ENCODE peak calls at places on chromosomes 7 and 10, in eight cellular contexts. Q is H7, P is sciatic nerve, M is testis, S is CD14-positive monocyte, U is activated T-cell treated with anti-CD3 and anti-CD28 coated beads for 1 hour, H is SW480, W is posterior cingulate gyrus. X is an unnamed sample.

GRCh38 chr10:6504296-6504695 is 75.8 kb downstream of the PRKCQ start:
- DNase-seq in U (no peak), Q (no peak), S (no peak), P (no peak), W (no peak), H (no peak), M (no peak), X (no peak)

GRCh38 chr7:108026116-108026515 is 23.2 kb upstream of the LAMB1 start:
- DNase-seq in W (no peak), S (no peak), H (no peak), Q (no peak), P (no peak), U (no peak), M (no peak), X (no peak)

GRCh38 chr10:22657566-22658190 is 56.7 kb downstream of the PIP4K2A start:
- DNase-seq in P (no peak), M (no peak), S (no peak), H (no peak), Q (no peak), U (no peak), W (no peak), X (no peak)

GRCh38 chr10:89873047-89873446 is 171.7 kb downstream of the KIF20B start:
- DNase-seq in P (no peak), U (no peak), S (no peak), M (no peak), H (no peak), Q (no peak), W (no peak), X (no peak)

GRCh38 chr7:43750016-43750887 is 8.2 kb upstream of the BLVRA start:
- DNase-seq in Q (peak), W (no peak), H (no peak), S (no peak), P (no peak), M (no peak), U (no peak), X (no peak)

GRCh38 chr7:3300221-3300650 is 816 bp upstream of the SDK1 start:
- DNase-seq in S (no peak), W (no peak), U (no peak), H (peak), Q (peak), P (no peak), M (no peak), X (no peak)

GRCh38 chr10:24706479-24707118 is 17.1 kb downstream of the ARHGAP21 start:
- DNase-seq in Q (no peak), H (peak), M (peak), P (no peak), U (peak), W (no peak), S (peak), X (no peak)

GRCh38 chr10:31317652-31318381 is 1.2 kb upstream of the ZEB1 start:
- DNase-seq in Q (no peak), U (peak), H (peak), P (no peak), M (no peak), W (peak), S (no peak), X (peak)

GRCh38 chr7:1969459-1970284 is 263.1 kb downstream of the MAD1L1 start:
- DNase-seq in W (no peak), S (no peak), P (no peak), U (no peak), M (no peak), H (no peak), Q (no peak), X (no peak)

GRCh38 chr10:21184216-21184615 is 287.1 kb upstream of the NEBL start:
- DNase-seq in S (no peak), U (no peak), P (no peak), H (peak), Q (no peak), M (no peak), W (no peak), X (no peak)

GRCh38 chr7:157506268-157506667 is 169.5 kb downstream of the DNAJB6 start:
- DNase-seq in S (peak), P (no peak), M (peak), H (no peak), U (no peak), Q (no peak), W (no peak), X (no peak)

GRCh38 chr10:88077977-88078376 is 214.6 kb downstream of the PTEN start:
- DNase-seq in S (no peak), H (no peak), W (no peak), U (no peak), M (no peak), Q (no peak), P (no peak), X (no peak)

GRCh38 chr7:17530741-17531417 is 232.4 kb downstream of the AHR start:
- DNase-seq in Q (peak), H (peak), W (no peak), M (peak), U (no peak), S (no peak), P (no peak), X (no peak)

GRCh38 chr7:116953372-116953726 is at the start of gene ST7:
- DNase-seq in U (peak), P (peak), M (peak), W (peak), Q (peak), S (peak), H (peak), X (peak)

GRCh38 chr10:34116220-34116623 is 698.9 kb downstream of the PARD3 start:
- DNase-seq in U (no peak), W (no peak), S (no peak), Q (peak), P (no peak), M (no peak), H (no peak), X (no peak)

GRCh38 chr7:150405584-150406310 is 26.6 kb downstream of the ZNF775 start:
- DNase-seq in W (no peak), M (peak), H (no peak), U (no peak), P (no peak), S (no peak), Q (peak), X (peak)

GRCh38 chr7:105935250-105935649 is 27.8 kb upstream of the CDHR3 start:
- DNase-seq in S (no peak), U (no peak), W (no peak), P (no peak), H (no peak), Q (no peak), M (no peak), X (no peak)

GRCh38 chr7:16753102-16753931 is at the start of gene TSPAN13:
- DNase-seq in W (peak), U (no peak), H (peak), P (peak), M (peak), Q (peak), S (no peak), X (peak)

X was measured in endothelial cell.